ENCODE peak calls at places on chromosomes 11 and 22, in eight cellular contexts. One of them, this sample, is unnamed.

GRCh38 chr11:64970731-64971151 is 1.2 kb downstream of the MAJIN start:
- DNase-seq in cardiac fibroblast: no peak
- DNase-seq in heart left ventricle: no peak
- DNase-seq in HuH-7: no peak
- DNase-seq in WTC11: no peak
- DNase-seq in NCI-H2081: no peak
- DNase-seq in EH: no peak
- DNase-seq in HL-60: no peak
- DNase-seq in this sample: no peak

GRCh38 chr11:114163830-114164401 is 104.4 kb downstream of the ZBTB16 start:
- DNase-seq in cardiac fibroblast: peak
- DNase-seq in heart left ventricle: no peak
- DNase-seq in HuH-7: no peak
- DNase-seq in WTC11: no peak
- DNase-seq in NCI-H2081: no peak
- DNase-seq in EH: no peak
- DNase-seq in HL-60: peak
- DNase-seq in this sample: no peak

GRCh38 chr22:37206841-37207821 is 5.1 kb downstream of the SSTR3 start:
- DNase-seq in cardiac fibroblast: no peak
- DNase-seq in heart left ventricle: no peak
- DNase-seq in HuH-7: no peak
- DNase-seq in WTC11: no peak
- DNase-seq in NCI-H2081: no peak
- DNase-seq in EH: no peak
- DNase-seq in HL-60: no peak
- DNase-seq in this sample: no peak

GRCh38 chr22:36998620-36999351 is 20.5 kb downstream of the TST start:
- DNase-seq in cardiac fibroblast: no peak
- DNase-seq in heart left ventricle: no peak
- DNase-seq in HuH-7: no peak
- DNase-seq in WTC11: peak
- DNase-seq in NCI-H2081: no peak
- DNase-seq in EH: peak
- DNase-seq in HL-60: no peak
- DNase-seq in this sample: no peak

GRCh38 chr22:23152238-23153114 is 7.2 kb downstream of the RAB36 start:
- DNase-seq in cardiac fibroblast: no peak
- DNase-seq in heart left ventricle: no peak
- DNase-seq in HuH-7: no peak
- DNase-seq in WTC11: no peak
- DNase-seq in NCI-H2081: no peak
- DNase-seq in EH: no peak
- DNase-seq in HL-60: peak
- DNase-seq in this sample: no peak

GRCh38 chr11:71251159-71251721 is 1.1 kb downstream of the SHANK2 start:
- DNase-seq in cardiac fibroblast: peak
- DNase-seq in heart left ventricle: no peak
- DNase-seq in HuH-7: peak
- DNase-seq in WTC11: no peak
- DNase-seq in NCI-H2081: no peak
- DNase-seq in EH: no peak
- DNase-seq in HL-60: no peak
- DNase-seq in this sample: no peak

GRCh38 chr11:70826541-70826943 is 425.8 kb downstream of the SHANK2 start:
- DNase-seq in cardiac fibroblast: peak
- DNase-seq in heart left ventricle: no peak
- DNase-seq in HuH-7: no peak
- DNase-seq in WTC11: peak
- DNase-seq in NCI-H2081: peak
- DNase-seq in EH: no peak
- DNase-seq in HL-60: no peak
- DNase-seq in this sample: peak

GRCh38 chr22:49676783-49677494 is 150.7 kb downstream of the BRD1 start:
- DNase-seq in cardiac fibroblast: no peak
- DNase-seq in heart left ventricle: no peak
- DNase-seq in HuH-7: no peak
- DNase-seq in WTC11: no peak
- DNase-seq in NCI-H2081: no peak
- DNase-seq in EH: no peak
- DNase-seq in HL-60: no peak
- DNase-seq in this sample: no peak

GRCh38 chr22:27345681-27346080 is 455.9 kb downstream of the MN1 start:
- DNase-seq in cardiac fibroblast: no peak
- DNase-seq in heart left ventricle: no peak
- DNase-seq in HuH-7: no peak
- DNase-seq in WTC11: no peak
- DNase-seq in NCI-H2081: no peak
- DNase-seq in EH: no peak
- DNase-seq in HL-60: no peak
- DNase-seq in this sample: no peak

GRCh38 chr22:48180631-48181030 is 1418.2 kb downstream of the TBC1D22A start:
- DNase-seq in cardiac fibroblast: no peak
- DNase-seq in heart left ventricle: no peak
- DNase-seq in HuH-7: no peak
- DNase-seq in WTC11: no peak
- DNase-seq in NCI-H2081: no peak
- DNase-seq in EH: no peak
- DNase-seq in HL-60: no peak
- DNase-seq in this sample: no peak

GRCh38 chr22:37884420-37884819 is 21.7 kb upstream of the MICALL1 start:
- DNase-seq in cardiac fibroblast: no peak
- DNase-seq in heart left ventricle: no peak
- DNase-seq in HuH-7: no peak
- DNase-seq in WTC11: no peak
- DNase-seq in NCI-H2081: no peak
- DNase-seq in EH: peak
- DNase-seq in HL-60: no peak
- DNase-seq in this sample: no peak

GRCh38 chr11:64814712-64815187 is 4.4 kb upstream of the MEN1 start:
- DNase-seq in cardiac fibroblast: no peak
- DNase-seq in heart left ventricle: no peak
- DNase-seq in HuH-7: no peak
- DNase-seq in WTC11: no peak
- DNase-seq in NCI-H2081: no peak
- DNase-seq in EH: no peak
- DNase-seq in HL-60: no peak
- DNase-seq in this sample: no peak